ENCODE peak calls at places on chromosomes 5 and 9, in five cellular contexts. G is HepG2, M is K562, N is IMR-90, S is GM12878. L is an unnamed sample.

GRCh38 chr5:111649516-111649915 is 107.5 kb downstream of the NREP start:
- DNase-seq in G (no peak), M (no peak), N (no peak), S (no peak), L (no peak)

GRCh38 chr5:9344751-9345240 is 201.1 kb downstream of the SEMA5A start:
- DNase-seq in G (no peak), M (no peak), N (no peak), S (no peak), L (no peak)

GRCh38 chr5:80623911-80624457 is 30.5 kb upstream of the MSH3 start:
- DNase-seq in G (no peak), M (no peak), N (no peak), S (no peak), L (no peak)

GRCh38 chr9:18036364-18036896 is 437.5 kb upstream of the ADAMTSL1 start:
- DNase-seq in G (no peak), M (no peak), N (no peak), S (no peak), L (no peak)

GRCh38 chr5:10009802-10010201 is 239.9 kb downstream of the ATPSCKMT start:
- DNase-seq in G (no peak), M (no peak), N (peak; percentile 14), S (no peak), L (no peak)

GRCh38 chr9:70257991-70258691 is 637 bp upstream of the SMC5 start:
- DNase-seq in G (peak; percentile 26), M (no peak), N (peak; percentile 48), S (no peak), L (no peak)

GRCh38 chr5:145521066-145521465 is 314.1 kb downstream of the PRELID2 start:
- DNase-seq in G (no peak), M (no peak), N (no peak), S (no peak), L (no peak)

GRCh38 chr5:79929095-79929494 is 62.0 kb downstream of the MTX3 start:
- DNase-seq in G (no peak), M (no peak), N (no peak), S (no peak), L (no peak)

GRCh38 chr5:92909545-92909962 is 671.5 kb downstream of the NR2F1-AS1 start:
- DNase-seq in G (peak; percentile 41), M (no peak), N (peak; percentile 11), S (no peak), L (no peak)

GRCh38 chr5:146283344-146283761 is 55.3 kb upstream of the POU4F3 start:
- DNase-seq in G (peak; percentile 18), M (no peak), N (peak; percentile 96), S (no peak), L (peak; percentile 68)

GRCh38 chr9:16704489-16705111 is 165.9 kb downstream of the BNC2 start:
- DNase-seq in G (no peak), M (no peak), N (peak; percentile 80), S (no peak), L (no peak)

GRCh38 chr5:40572947-40573346 is 106.8 kb upstream of the PTGER4 start:
- DNase-seq in G (no peak), M (no peak), N (peak; percentile 88), S (no peak), L (no peak)

GRCh38 chr5:40572359-40572758 is 107.4 kb upstream of the PTGER4 start:
- DNase-seq in G (no peak), M (no peak), N (no peak), S (no peak), L (no peak)

GRCh38 chr5:40569549-40570270 is 110.0 kb upstream of the PTGER4 start:
- DNase-seq in G (no peak), M (no peak), N (peak; percentile 26), S (no peak), L (no peak)

GRCh38 chr5:40568548-40568947 is 111.2 kb upstream of the PTGER4 start:
- DNase-seq in G (no peak), M (no peak), N (no peak), S (no peak), L (no peak)

DNA sequence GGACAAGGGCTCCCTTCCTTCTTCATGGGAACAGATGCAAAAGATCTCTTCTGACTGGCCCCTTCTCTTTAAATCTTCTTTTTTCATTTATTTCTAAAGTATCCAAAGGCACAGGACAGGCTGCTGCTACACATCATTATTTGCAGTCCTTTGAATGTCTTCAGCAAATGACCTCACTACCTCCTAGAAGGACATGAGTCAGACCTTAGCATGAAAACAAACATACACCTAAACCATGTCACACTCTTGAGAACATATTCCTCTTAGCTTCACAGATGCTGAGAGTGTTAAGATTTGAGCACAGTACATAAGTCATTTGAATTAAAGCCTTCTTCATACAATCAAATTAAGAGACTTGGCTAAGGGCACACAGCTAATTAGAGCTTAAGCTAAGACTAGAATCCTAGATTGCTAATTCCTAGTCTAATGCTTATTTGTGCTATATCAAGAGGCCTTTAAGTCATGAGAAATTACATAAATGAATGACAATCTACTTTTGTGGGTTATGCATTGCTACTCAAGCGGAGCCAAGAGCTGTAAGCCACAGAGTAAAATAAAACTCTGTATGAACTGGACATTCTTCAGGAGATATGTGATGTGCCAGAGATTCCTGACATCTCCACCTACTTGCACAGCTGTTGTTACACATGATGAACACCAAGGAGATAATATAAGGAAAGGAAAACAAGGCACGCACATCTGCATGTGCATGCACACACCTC is 109.1 kb upstream of the PTGER4 start:
- DNase-seq in G (no peak), M (no peak), N (peak; percentile 90), S (peak; percentile 26), L (peak; percentile 8)
- H3K4me2 ChIP-seq in G (no peak overlapping the region), M (no peak overlapping the region), N (peak overlapping the region; percentile 6), S (peak overlapping the region; percentile 37), L (peak overlapping the region; percentile 39)

GRCh38 chr5:32228816-32229215 is 54.7 kb upstream of the GOLPH3 start:
- DNase-seq in G (no peak), M (no peak), N (no peak), S (no peak), L (no peak)

GRCh38 chr5:32229586-32229985 is 55.5 kb upstream of the GOLPH3 start:
- DNase-seq in G (no peak), M (no peak), N (no peak), S (no peak), L (no peak)

GRCh38 chr5:32222723-32223470 is 48.8 kb upstream of the GOLPH3 start:
- DNase-seq in G (no peak), M (no peak), N (peak; percentile 29), S (no peak), L (no peak)

GRCh38 chr5:32223972-32224608 is 50.0 kb upstream of the GOLPH3 start:
- DNase-seq in G (peak; percentile 75), M (no peak), N (peak; percentile 75), S (no peak), L (peak; percentile 65)

DNA sequence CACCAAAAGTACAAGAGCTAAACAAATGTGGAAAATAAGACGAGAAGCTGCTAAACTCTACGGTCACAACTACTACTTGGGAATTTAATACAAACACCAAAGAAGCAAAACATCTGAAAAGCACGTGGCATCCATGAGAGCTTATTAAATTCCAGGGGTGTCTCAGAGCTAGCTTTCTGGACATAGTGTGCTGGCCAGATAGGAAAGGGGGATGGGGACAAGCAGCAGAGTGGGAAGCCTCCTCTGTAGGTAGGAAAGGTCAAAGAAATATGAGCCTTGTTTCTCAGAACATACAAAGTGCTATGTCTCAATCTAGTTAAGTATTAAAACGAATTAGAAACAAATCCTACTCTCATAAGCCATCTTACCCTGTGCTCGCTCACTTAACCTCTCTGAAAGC is 51.3 kb upstream of the GOLPH3 start:
- DNase-seq in G (peak; percentile 38), M (no peak), N (peak; percentile 67), S (no peak), L (no peak)
- TF ChIP-seq BHLHE40 in G (no peak), M (no peak), N (no peak), S (no peak), L (no peak)

GRCh38 chr5:73899916-73900315 is 273.9 kb downstream of the ARHGEF28 start:
- DNase-seq in G (no peak), M (no peak), N (no peak), S (no peak), L (no peak)

GRCh38 chr5:73901455-73901854 is 275.5 kb downstream of the ARHGEF28 start:
- DNase-seq in G (no peak), M (no peak), N (no peak), S (no peak), L (peak; percentile 31)

GRCh38 chr5:73899055-73899454 is 273.1 kb downstream of the ARHGEF28 start:
- DNase-seq in G (no peak), M (no peak), N (no peak), S (peak; percentile 75), L (no peak)

GRCh38 chr5:73901045-73901444 is 275.0 kb downstream of the ARHGEF28 start:
- DNase-seq in G (no peak), M (no peak), N (peak; percentile 86), S (no peak), L (peak; percentile 79)

DNA sequence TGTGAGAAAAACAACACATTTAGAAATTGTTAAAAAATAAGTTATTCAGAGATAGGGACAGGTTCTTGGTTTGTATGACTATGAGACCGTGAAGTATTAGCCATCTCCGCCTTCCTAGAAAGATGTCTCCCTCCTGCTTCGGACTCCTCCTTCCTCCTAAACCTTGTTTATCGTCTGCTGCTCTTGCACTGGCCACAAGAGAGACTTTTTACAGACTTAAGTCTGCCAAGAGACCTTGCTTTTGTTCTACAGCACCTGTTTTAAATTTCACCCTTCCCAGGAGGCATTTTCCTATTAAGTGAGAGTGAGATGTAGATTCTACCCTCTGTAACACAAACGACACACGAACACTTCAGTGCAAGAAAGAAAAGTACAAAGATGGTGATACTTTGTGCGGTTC is 274.6 kb downstream of the ARHGEF28 start:
- DNase-seq in G (no peak), M (no peak), N (no peak), S (no peak), L (peak; percentile 14)
- H3K4me2 ChIP-seq in G (no peak overlapping the region), M (no peak overlapping the region), N (peak overlapping the region; percentile 5), S (no peak overlapping the region), L (peak overlapping the region; percentile 68)

GRCh38 chr5:126369083-126369482 is 54.1 kb upstream of the GRAMD2B start:
- DNase-seq in G (no peak), M (no peak), N (no peak), S (no peak), L (no peak)

GRCh38 chr5:126373621-126374416 is 49.4 kb upstream of the GRAMD2B start:
- DNase-seq in G (no peak), M (no peak), N (no peak), S (no peak), L (no peak)

GRCh38 chr5:126368239-126368812 is 54.9 kb upstream of the GRAMD2B start:
- DNase-seq in G (peak; percentile 28), M (no peak), N (peak; percentile 25), S (no peak), L (no peak)

GRCh38 chr5:126369995-126370731 is 53.0 kb upstream of the GRAMD2B start:
- DNase-seq in G (peak; percentile 83), M (no peak), N (peak; percentile 23), S (no peak), L (peak; percentile 6)

DNA sequence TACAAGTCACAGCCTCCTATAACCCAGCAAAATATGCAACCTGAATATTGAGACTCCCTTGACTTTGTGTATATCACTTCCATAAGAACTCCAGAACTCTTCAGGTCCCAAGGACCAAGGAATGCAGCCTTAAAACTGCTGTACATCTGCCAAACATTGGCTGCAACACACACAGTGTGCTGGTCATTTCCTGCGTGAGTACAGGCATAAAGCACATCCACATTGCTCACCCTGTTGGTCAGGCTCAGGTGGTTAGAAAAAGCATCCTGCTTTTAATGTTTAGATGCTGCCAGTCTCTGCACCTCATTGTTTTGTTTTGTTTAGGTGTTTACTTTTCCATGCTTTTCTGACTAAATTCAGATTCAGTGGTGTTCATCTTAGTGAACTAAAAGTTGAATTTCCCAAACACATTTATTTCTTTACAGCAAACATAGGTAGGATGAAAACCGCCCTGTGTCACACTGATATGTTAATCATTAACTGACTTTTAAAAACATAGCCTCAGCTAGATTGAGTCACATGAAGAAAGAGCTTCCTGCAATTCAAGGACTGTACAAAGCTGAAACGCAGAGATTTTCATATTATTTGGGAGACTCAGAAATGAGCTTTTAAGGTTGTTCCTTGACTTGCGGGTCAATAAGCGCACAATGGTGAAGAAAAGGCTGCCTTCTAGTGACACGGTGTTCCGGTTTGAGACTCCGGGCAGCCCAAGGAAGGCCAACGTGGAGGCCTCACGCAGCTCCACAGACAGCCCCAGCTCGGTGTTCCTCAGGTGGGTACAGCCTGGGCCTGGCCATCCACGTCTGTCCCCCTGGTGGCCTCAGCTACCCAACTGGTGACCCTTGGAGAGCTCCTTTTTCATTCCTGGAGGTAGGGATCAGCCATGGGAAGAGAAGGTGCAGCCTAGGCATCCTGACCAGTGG is 52.2 kb upstream of the GRAMD2B start:
- DNase-seq in G (peak; percentile 75), M (no peak), N (peak; percentile 78), S (no peak), L (peak; percentile 21)
- TF ChIP-seq BHLHE40 in G (no peak), M (no peak), N (no peak), S (no peak), L (no peak)